ENCODE peak calls at places on chromosomes 13 and 19, in nine cellular contexts. O, Q, I, D, M, V, J, W and Z are unnamed samples.

GRCh38 chr19:16199275-16199932 is 1.7 kb downstream of the AP1M1 start:
- DNase-seq in O (no peak), Q (no peak), I (no peak), D (no peak), M (no peak), V (no peak), J (no peak), W (no peak), Z (peak)

GRCh38 chr13:45409993-45410392 is 8.2 kb downstream of the SLC25A30 start:
- DNase-seq in O (no peak), Q (no peak), I (no peak), D (no peak), M (no peak), V (no peak), J (no peak), W (no peak), Z (no peak)

GRCh38 chr19:29708553-29709439 is 6.3 kb downstream of the C19orf12 start:
- DNase-seq in O (no peak), Q (no peak), I (peak), D (no peak), M (no peak), V (no peak), J (no peak), W (no peak), Z (no peak)

GRCh38 chr13:41017744-41018582 is 1.2 kb downstream of the ELF1 start:
- DNase-seq in O (no peak), Q (no peak), I (no peak), D (no peak), M (no peak), V (no peak), J (no peak), W (no peak), Z (no peak)

GRCh38 chr13:20608438-20609020 is 41.6 kb downstream of the IFT88 start:
- DNase-seq in O (peak), Q (no peak), I (no peak), D (no peak), M (no peak), V (no peak), J (no peak), W (no peak), Z (no peak)

GRCh38 chr19:16113727-16114126 is 2.0 kb downstream of the RAB8A start:
- DNase-seq in O (no peak), Q (no peak), I (no peak), D (no peak), M (no peak), V (no peak), J (peak), W (no peak), Z (no peak)

GRCh38 chr13:32195713-32196112 is 119.5 kb downstream of the ZAR1L start:
- DNase-seq in O (no peak), Q (no peak), I (no peak), D (no peak), M (no peak), V (no peak), J (no peak), W (no peak), Z (no peak)

GRCh38 chr13:110017379-110017778 is 231.0 kb upstream of the IRS2 start:
- DNase-seq in O (peak), Q (no peak), I (no peak), D (no peak), M (no peak), V (no peak), J (no peak), W (no peak), Z (no peak)

GRCh38 chr13:106917024-106917491 is 349.1 kb upstream of the ARGLU1 start:
- DNase-seq in O (no peak), Q (no peak), I (no peak), D (no peak), M (no peak), V (no peak), J (no peak), W (no peak), Z (no peak)

DNA sequence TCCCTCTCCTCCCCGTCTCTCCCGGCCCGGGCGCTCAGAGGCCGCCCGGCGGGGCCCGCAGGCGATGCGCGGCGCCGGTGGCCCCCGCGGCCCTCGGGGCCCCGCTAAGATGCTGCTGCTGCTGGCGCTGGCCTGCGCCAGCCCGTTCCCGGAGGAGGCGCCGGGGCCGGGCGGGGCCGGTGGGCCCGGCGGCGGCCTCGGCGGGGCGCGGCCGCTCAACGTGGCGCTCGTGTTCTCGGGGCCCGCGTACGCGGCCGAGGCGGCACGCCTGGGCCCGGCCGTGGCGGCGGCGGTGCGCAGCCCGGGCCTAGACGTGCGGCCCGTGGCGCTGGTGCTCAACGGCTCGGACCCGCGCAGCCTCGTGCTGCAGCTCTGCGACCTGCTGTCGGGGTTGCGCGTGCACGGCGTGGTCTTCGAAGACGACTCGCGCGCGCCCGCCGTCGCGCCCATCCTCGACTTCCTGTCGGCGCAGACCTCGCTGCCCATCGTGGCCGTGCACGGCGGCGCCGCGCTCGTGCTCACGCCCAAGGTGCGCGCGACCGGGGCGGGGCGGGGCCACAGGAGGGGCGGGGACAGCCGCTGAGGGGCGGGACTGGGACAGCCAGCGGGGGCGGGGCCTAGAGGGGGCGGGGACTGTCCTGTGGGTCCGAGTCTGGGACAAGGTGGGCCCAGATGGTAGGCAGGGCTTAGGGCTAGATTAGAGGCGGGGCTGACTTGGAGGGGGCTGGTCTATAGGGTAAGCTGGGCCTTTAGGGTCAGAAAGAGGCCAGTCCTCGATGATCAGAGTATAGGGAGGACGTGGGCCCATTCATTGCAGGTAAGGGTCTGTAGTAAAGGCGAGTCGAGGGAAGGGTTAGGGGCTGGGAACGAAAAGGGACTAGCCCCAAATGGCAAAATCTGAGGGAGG is 5.1 kb downstream of the GRIN2D start:
- DNase-seq in O (peak), Q (peak), I (peak), D (peak), M (peak), V (peak), J (peak), W (no peak), Z (no peak)
- H3K4me3 ChIP-seq in O (no peak), Q (no peak), I (peak), D (peak), M (peak), V (peak), J (peak), W (peak), Z (peak)

DNA sequence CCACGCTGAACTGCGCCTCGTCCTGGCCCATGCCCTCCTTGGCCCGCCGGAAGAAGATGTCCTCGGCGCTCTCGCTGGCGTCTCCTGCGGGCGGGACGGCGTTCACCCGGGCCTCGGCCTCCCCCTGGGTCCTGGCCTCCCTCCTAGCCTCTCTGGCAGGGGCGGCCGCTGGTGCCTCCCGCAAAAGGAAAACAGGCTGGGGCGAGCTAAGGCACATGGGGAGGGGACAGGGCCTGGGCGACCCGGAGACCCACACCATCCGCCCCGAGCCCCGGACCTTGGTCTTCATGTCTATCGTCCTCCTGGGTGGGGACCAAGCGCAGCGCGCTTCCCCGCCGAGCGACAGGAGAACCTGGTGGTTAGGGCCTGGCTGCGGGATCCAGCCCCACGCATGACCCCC is 5.7 kb upstream of the TBXA2R start:
- DNase-seq in O (no peak), Q (no peak), I (no peak), D (no peak), M (no peak), V (no peak), J (peak), W (no peak), Z (no peak)
- H3K27ac ChIP-seq in O (no peak), Q (no peak), I (no peak), D (no peak), M (no peak), V (no peak), J (no peak), W (no peak), Z (no peak)

DNA sequence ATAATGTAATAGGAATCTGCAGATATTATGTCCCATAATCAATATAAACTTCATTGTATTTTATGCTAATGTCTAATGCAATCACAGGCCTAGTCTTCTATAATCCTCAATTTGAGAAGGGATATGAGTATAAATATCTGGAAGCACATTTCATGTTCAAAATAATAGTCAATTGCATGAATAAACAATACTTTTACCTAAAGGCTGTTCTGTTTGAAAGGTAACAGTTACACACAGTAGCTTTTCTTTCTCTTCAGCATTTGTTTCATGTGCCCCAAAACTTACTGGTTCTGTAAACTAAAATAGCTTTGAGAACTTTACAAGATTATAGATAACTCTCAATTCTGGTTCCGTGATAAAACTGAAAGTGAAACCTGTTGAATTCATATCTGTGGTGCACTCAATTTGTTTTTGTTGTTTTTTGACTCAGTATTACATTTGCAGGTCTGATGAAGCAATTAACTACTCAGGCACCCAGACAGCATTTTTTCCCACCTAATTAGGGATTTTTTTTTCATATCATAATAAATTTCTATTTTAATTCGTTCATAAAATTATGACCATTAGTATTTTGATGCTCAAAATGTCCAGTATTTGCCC is 1193.8 kb downstream of the SLITRK1 start:
- DNase-seq in O (peak), Q (no peak), I (no peak), D (no peak), M (no peak), V (no peak), J (no peak), W (no peak), Z (no peak)
- TF ChIP-seq CTCF in O (no peak), Q (no peak), I (no peak), D (no peak), M (no peak), V (no peak), J (no peak), W (no peak), Z (no peak)

GRCh38 chr19:2048104-2048958 is 2.7 kb downstream of the MKNK2 start:
- DNase-seq in O (no peak), Q (no peak), I (peak), D (peak), M (no peak), V (no peak), J (peak), W (no peak), Z (no peak)
- H3K4me3 ChIP-seq in O (no peak), Q (peak), I (peak), D (peak), M (no peak), V (peak), J (peak), W (peak), Z (peak)

GRCh38 chr13:50518791-50519201 is 324.7 kb downstream of the DLEU7 start:
- DNase-seq in O (peak), Q (no peak), I (peak), D (no peak), M (no peak), V (peak), J (no peak), W (no peak), Z (no peak)
- H3K27ac ChIP-seq in O (no peak), Q (peak), I (peak), D (peak), M (no peak), V (no peak), J (peak), W (no peak), Z (no peak)

GRCh38 chr13:52665325-52665724 is 12.7 kb downstream of the SUGT1 start:
- DNase-seq in O (peak), Q (no peak), I (no peak), D (no peak), M (peak), V (no peak), J (no peak), W (no peak), Z (no peak)
- TF ChIP-seq CTCF in O (peak), Q (no peak), I (no peak), D (no peak), M (peak), V (no peak), J (no peak), W (no peak), Z (no peak)

GRCh38 chr19:47471381-47471732 is 336 bp downstream of the SLC8A2 start:
- DNase-seq in O (no peak), Q (no peak), I (no peak), D (no peak), M (no peak), V (no peak), J (peak), W (no peak), Z (no peak)
- H3K4me3 ChIP-seq in O (no peak), Q (no peak), I (no peak), D (peak), M (peak), V (peak), J (peak), W (no peak), Z (peak)